ENCODE peak calls at places on chromosomes 12 and 14, in five cellular contexts. One of them, this sample, is unnamed.

GRCh38 chr14:76720382-76720813 is 40.9 kb upstream of the VASH1 start:
- DNase-seq in nephron progenitor cell: peak; percentile 49
- DNase-seq in left ventricle myocardium inferior: peak; percentile 92
- DNase-seq in activated B cell treated with CpG ODN at 0.5 μM for 24 hours: no peak
- DNase-seq in stomach: peak; percentile 44
- DNase-seq in this sample: peak; percentile 26

GRCh38 chr14:31189346-31190219 is 18.0 kb downstream of the HECTD1 start:
- DNase-seq in nephron progenitor cell: no peak
- DNase-seq in left ventricle myocardium inferior: no peak
- DNase-seq in activated B cell treated with CpG ODN at 0.5 μM for 24 hours: no peak
- DNase-seq in stomach: no peak
- DNase-seq in this sample: no peak

GRCh38 chr12:101935769-101936741 is 58.7 kb downstream of the DRAM1 start:
- DNase-seq in nephron progenitor cell: no peak
- DNase-seq in left ventricle myocardium inferior: peak; percentile 65
- DNase-seq in activated B cell treated with CpG ODN at 0.5 μM for 24 hours: no peak
- DNase-seq in stomach: no peak
- DNase-seq in this sample: no peak

GRCh38 chr12:2334291-2335088 is 281.7 kb downstream of the CACNA1C start:
- DNase-seq in nephron progenitor cell: no peak
- DNase-seq in left ventricle myocardium inferior: no peak
- DNase-seq in activated B cell treated with CpG ODN at 0.5 μM for 24 hours: no peak
- DNase-seq in stomach: no peak
- DNase-seq in this sample: no peak

GRCh38 chr12:1792406-1792805 is 28.0 kb upstream of the LRTM2 start:
- DNase-seq in nephron progenitor cell: no peak
- DNase-seq in left ventricle myocardium inferior: no peak
- DNase-seq in activated B cell treated with CpG ODN at 0.5 μM for 24 hours: no peak
- DNase-seq in stomach: no peak
- DNase-seq in this sample: no peak

GRCh38 chr12:121918679-121919038 is 267 bp downstream of the CFAP251 start:
- DNase-seq in nephron progenitor cell: no peak
- DNase-seq in left ventricle myocardium inferior: no peak
- DNase-seq in activated B cell treated with CpG ODN at 0.5 μM for 24 hours: no peak
- DNase-seq in stomach: no peak
- DNase-seq in this sample: no peak

GRCh38 chr14:100619382-100620305 is 32.4 kb upstream of the BEGAIN start:
- DNase-seq in nephron progenitor cell: no peak
- DNase-seq in left ventricle myocardium inferior: no peak
- DNase-seq in activated B cell treated with CpG ODN at 0.5 μM for 24 hours: no peak
- DNase-seq in stomach: no peak
- DNase-seq in this sample: no peak

GRCh38 chr12:23472329-23472971 is 477.0 kb downstream of the SOX5 start:
- DNase-seq in nephron progenitor cell: no peak
- DNase-seq in left ventricle myocardium inferior: no peak
- DNase-seq in activated B cell treated with CpG ODN at 0.5 μM for 24 hours: no peak
- DNase-seq in stomach: no peak
- DNase-seq in this sample: no peak

GRCh38 chr12:108699955-108700563 is 31.3 kb downstream of the CORO1C start:
- DNase-seq in nephron progenitor cell: no peak
- DNase-seq in left ventricle myocardium inferior: no peak
- DNase-seq in activated B cell treated with CpG ODN at 0.5 μM for 24 hours: no peak
- DNase-seq in stomach: no peak
- DNase-seq in this sample: no peak

GRCh38 chr12:118743896-118744700 is 237.2 kb upstream of the SRRM4 start:
- DNase-seq in nephron progenitor cell: no peak
- DNase-seq in left ventricle myocardium inferior: no peak
- DNase-seq in activated B cell treated with CpG ODN at 0.5 μM for 24 hours: no peak
- DNase-seq in stomach: no peak
- DNase-seq in this sample: no peak

GRCh38 chr14:105419305-105420091 is at the start of gene MTA1:
- DNase-seq in nephron progenitor cell: peak; percentile 67
- DNase-seq in left ventricle myocardium inferior: peak; percentile 56
- DNase-seq in activated B cell treated with CpG ODN at 0.5 μM for 24 hours: peak; percentile 54
- DNase-seq in stomach: peak; percentile 56
- DNase-seq in this sample: peak; percentile 24

GRCh38 chr14:96117101-96117897 is 78.1 kb downstream of the C14orf132 start:
- DNase-seq in nephron progenitor cell: no peak
- DNase-seq in left ventricle myocardium inferior: no peak
- DNase-seq in activated B cell treated with CpG ODN at 0.5 μM for 24 hours: no peak
- DNase-seq in stomach: no peak
- DNase-seq in this sample: no peak
- TF ChIP-seq CTCF in nephron progenitor cell: no peak
- TF ChIP-seq CTCF in left ventricle myocardium inferior: no peak
- TF ChIP-seq CTCF in activated B cell treated with CpG ODN at 0.5 μM for 24 hours: no peak
- TF ChIP-seq CTCF in stomach: no peak
- TF ChIP-seq CTCF in this sample: no peak

GRCh38 chr14:50311974-50312733 is at the start of the genes DMAC2L and L2HGDH:
- DNase-seq in nephron progenitor cell: peak; percentile 94
- DNase-seq in left ventricle myocardium inferior: peak; percentile 93
- DNase-seq in activated B cell treated with CpG ODN at 0.5 μM for 24 hours: peak; percentile 91
- DNase-seq in stomach: peak; percentile 94
- DNase-seq in this sample: peak; percentile 92

GRCh38 chr14:50308363-50308762 is 3.7 kb downstream of the L2HGDH start:
- DNase-seq in nephron progenitor cell: no peak
- DNase-seq in left ventricle myocardium inferior: no peak
- DNase-seq in activated B cell treated with CpG ODN at 0.5 μM for 24 hours: no peak
- DNase-seq in stomach: no peak
- DNase-seq in this sample: no peak

GRCh38 chr14:50310445-50310844 is 1.6 kb downstream of the L2HGDH start:
- DNase-seq in nephron progenitor cell: no peak
- DNase-seq in left ventricle myocardium inferior: no peak
- DNase-seq in activated B cell treated with CpG ODN at 0.5 μM for 24 hours: no peak
- DNase-seq in stomach: no peak
- DNase-seq in this sample: no peak

GRCh38 chr14:50312734-50313054 is 570 bp downstream of the DMAC2L start:
- DNase-seq in nephron progenitor cell: no peak
- DNase-seq in left ventricle myocardium inferior: no peak
- DNase-seq in activated B cell treated with CpG ODN at 0.5 μM for 24 hours: no peak
- DNase-seq in stomach: no peak
- DNase-seq in this sample: no peak

GRCh38 chr14:50311337-50311973 is 574 bp downstream of the L2HGDH start:
- DNase-seq in nephron progenitor cell: peak; percentile 26
- DNase-seq in left ventricle myocardium inferior: no peak
- DNase-seq in activated B cell treated with CpG ODN at 0.5 μM for 24 hours: no peak
- DNase-seq in stomach: no peak
- DNase-seq in this sample: no peak
- TF ChIP-seq CTCF in nephron progenitor cell: peak; percentile 43
- TF ChIP-seq CTCF in left ventricle myocardium inferior: peak; percentile 63
- TF ChIP-seq CTCF in activated B cell treated with CpG ODN at 0.5 μM for 24 hours: no peak
- TF ChIP-seq CTCF in stomach: peak; percentile 52
- TF ChIP-seq CTCF in this sample: peak; percentile 68

DNA sequence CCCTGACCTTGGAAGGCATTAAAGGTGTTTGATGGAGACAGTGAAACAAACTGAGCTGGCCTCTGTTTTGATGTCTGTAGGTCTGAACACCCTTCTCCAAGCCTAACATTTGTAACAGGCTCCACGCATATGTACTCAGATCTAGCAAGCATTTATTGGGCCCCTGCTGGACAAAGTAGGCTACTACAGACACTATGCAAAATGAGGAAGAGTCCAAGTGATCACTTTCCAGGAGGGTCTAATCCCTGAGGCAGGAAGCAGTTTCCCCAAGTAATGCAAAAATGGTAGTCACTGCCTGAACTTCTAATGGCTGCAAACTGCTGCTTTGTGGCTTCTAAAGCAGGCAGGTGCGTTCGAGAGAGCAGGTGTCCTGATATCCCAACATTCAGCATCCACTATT is 405.8 kb downstream of the MED13L start:
- DNase-seq in nephron progenitor cell: peak; percentile 30
- DNase-seq in left ventricle myocardium inferior: no peak
- DNase-seq in activated B cell treated with CpG ODN at 0.5 μM for 24 hours: no peak
- DNase-seq in stomach: no peak
- DNase-seq in this sample: peak; percentile 26
- TF ChIP-seq CTCF in nephron progenitor cell: peak; percentile 60
- TF ChIP-seq CTCF in left ventricle myocardium inferior: peak; percentile 64
- TF ChIP-seq CTCF in activated B cell treated with CpG ODN at 0.5 μM for 24 hours: no peak
- TF ChIP-seq CTCF in stomach: peak; percentile 16
- TF ChIP-seq CTCF in this sample: peak; percentile 70

DNA sequence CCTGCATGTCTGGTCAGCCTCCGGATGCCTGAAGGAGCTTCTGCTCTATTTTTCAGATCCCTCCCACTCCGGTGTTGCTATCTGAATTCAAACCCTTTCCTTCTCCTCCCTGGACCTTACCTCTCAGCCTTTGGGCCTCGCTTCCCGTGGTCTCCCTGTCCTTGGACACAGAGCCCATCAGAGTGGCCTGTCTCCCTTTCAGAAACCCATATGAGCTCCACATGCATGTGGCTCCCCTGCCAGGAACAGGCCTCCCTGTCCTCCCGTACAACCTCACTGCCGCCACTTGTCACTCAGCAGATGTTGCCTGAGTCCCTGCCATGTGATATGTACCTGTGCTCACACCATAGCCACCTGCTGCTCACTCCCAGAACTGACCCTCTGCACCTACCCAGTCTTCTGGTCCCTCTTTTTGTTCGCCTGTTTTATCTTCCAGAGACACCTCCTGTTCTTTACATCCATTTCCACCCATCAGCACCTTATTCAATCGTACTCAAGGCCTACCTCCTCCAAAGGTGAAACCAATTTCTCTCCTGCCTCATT is 182.5 kb downstream of the ZFP36L1 start:
- DNase-seq in nephron progenitor cell: no peak
- DNase-seq in left ventricle myocardium inferior: no peak
- DNase-seq in activated B cell treated with CpG ODN at 0.5 μM for 24 hours: no peak
- DNase-seq in stomach: no peak
- DNase-seq in this sample: no peak
- TF ChIP-seq CTCF in nephron progenitor cell: no peak
- TF ChIP-seq CTCF in left ventricle myocardium inferior: no peak
- TF ChIP-seq CTCF in activated B cell treated with CpG ODN at 0.5 μM for 24 hours: no peak
- TF ChIP-seq CTCF in stomach: peak; percentile 39
- TF ChIP-seq CTCF in this sample: no peak

GRCh38 chr12:78086553-78087362 is 256.1 kb downstream of the NAV3 start:
- DNase-seq in nephron progenitor cell: no peak
- DNase-seq in left ventricle myocardium inferior: no peak
- DNase-seq in activated B cell treated with CpG ODN at 0.5 μM for 24 hours: no peak
- DNase-seq in stomach: no peak
- DNase-seq in this sample: no peak
- TF ChIP-seq CTCF in nephron progenitor cell: no peak
- TF ChIP-seq CTCF in left ventricle myocardium inferior: no peak
- TF ChIP-seq CTCF in activated B cell treated with CpG ODN at 0.5 μM for 24 hours: no peak
- TF ChIP-seq CTCF in stomach: no peak
- TF ChIP-seq CTCF in this sample: peak; percentile 18

DNA sequence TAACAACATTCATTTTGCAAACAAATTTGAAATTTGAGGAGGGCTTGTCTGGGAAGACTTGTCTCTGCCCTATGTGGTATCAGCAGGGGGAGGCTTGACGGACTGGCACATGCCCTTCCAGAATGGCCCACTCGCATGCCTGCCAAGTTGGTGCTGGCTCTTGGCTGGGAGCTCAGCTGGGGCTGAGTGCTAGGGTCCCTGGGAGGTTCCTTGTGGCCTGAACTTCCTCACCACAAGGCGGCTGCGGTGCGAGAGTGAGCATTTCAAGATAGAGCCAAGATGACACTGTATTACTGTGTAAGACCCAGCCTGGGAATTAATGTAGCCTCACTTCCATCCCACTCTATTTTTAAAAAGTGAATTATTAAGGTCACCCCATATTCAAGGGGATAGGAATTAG is 271.6 kb upstream of the PLEKHG7 start:
- DNase-seq in nephron progenitor cell: no peak
- DNase-seq in left ventricle myocardium inferior: no peak
- DNase-seq in activated B cell treated with CpG ODN at 0.5 μM for 24 hours: peak; percentile 27
- DNase-seq in stomach: no peak
- DNase-seq in this sample: no peak
- TF ChIP-seq CTCF in nephron progenitor cell: no peak
- TF ChIP-seq CTCF in left ventricle myocardium inferior: no peak
- TF ChIP-seq CTCF in activated B cell treated with CpG ODN at 0.5 μM for 24 hours: no peak
- TF ChIP-seq CTCF in stomach: no peak
- TF ChIP-seq CTCF in this sample: no peak

GRCh38 chr12:54136844-54137580 is 51.8 kb downstream of the SMUG1 start:
- DNase-seq in nephron progenitor cell: no peak
- DNase-seq in left ventricle myocardium inferior: no peak
- DNase-seq in activated B cell treated with CpG ODN at 0.5 μM for 24 hours: no peak
- DNase-seq in stomach: no peak
- DNase-seq in this sample: no peak
- TF ChIP-seq CTCF in nephron progenitor cell: peak; percentile 18
- TF ChIP-seq CTCF in left ventricle myocardium inferior: no peak
- TF ChIP-seq CTCF in activated B cell treated with CpG ODN at 0.5 μM for 24 hours: no peak
- TF ChIP-seq CTCF in stomach: no peak
- TF ChIP-seq CTCF in this sample: peak; percentile 22

DNA sequence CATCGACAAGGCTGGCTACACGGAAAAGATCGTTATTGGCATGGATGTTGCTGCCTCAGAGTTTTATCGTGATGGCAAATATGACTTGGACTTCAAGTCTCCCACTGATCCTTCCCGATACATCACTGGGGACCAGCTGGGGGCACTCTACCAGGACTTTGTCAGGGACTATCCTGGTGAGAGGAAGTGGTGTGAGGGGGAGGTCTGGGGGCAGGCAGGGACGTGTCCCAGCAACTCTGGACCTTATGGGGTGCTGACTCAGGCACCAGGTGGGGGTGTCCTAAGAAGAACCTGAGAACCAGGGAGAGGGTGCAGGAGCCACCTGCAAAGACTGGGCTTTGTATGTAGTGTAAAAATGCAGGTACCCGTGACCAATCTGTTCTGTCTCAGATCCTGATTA is 5.2 kb downstream of the ENO2 start:
- DNase-seq in nephron progenitor cell: no peak
- DNase-seq in left ventricle myocardium inferior: no peak
- DNase-seq in activated B cell treated with CpG ODN at 0.5 μM for 24 hours: no peak
- DNase-seq in stomach: no peak
- DNase-seq in this sample: no peak
- TF ChIP-seq CTCF in nephron progenitor cell: no peak
- TF ChIP-seq CTCF in left ventricle myocardium inferior: no peak
- TF ChIP-seq CTCF in activated B cell treated with CpG ODN at 0.5 μM for 24 hours: no peak
- TF ChIP-seq CTCF in stomach: no peak
- TF ChIP-seq CTCF in this sample: no peak

DNA sequence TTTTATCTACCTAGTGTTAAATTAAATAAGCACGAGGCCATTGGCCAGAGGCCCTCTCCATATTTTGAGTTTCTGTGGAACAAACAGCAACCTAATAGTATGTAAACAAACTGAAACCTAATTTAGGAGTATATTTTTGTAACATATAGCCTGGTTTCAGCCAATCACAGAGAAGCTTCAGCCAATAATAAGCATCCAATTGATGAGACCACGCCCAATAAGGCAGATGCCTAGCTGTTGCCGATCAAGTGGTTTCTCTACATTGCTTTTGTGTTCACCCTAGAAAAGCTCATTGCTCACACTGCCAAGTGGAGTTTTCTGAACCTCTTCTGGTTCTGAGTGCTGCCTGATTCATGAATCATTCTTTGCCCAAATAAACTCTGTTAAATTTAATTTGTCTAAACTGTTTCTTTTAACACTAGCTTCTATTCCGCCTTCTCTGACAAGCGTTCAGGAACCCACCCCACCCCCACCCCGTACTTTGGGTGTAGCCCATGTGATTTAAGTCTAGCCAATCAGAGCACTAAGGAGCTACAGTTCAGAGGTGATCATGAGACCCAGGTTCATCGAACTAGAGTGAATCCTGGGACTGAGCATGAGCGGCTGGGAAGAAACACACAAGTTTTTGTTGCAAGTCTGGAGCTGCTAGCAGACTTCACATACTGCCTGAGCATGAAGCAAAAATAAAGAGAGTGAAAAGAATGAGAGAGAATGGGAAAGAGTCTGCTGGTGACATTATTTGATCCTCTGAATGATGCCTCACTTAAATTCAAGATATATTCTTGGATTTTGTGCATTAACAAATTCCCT is 21.5 kb upstream of the LTA4H start:
- DNase-seq in nephron progenitor cell: no peak
- DNase-seq in left ventricle myocardium inferior: no peak
- DNase-seq in activated B cell treated with CpG ODN at 0.5 μM for 24 hours: no peak
- DNase-seq in stomach: no peak
- DNase-seq in this sample: no peak
- TF ChIP-seq CTCF in nephron progenitor cell: no peak
- TF ChIP-seq CTCF in left ventricle myocardium inferior: no peak
- TF ChIP-seq CTCF in activated B cell treated with CpG ODN at 0.5 μM for 24 hours: no peak
- TF ChIP-seq CTCF in stomach: no peak
- TF ChIP-seq CTCF in this sample: no peak